ENCODE peak calls at places on chromosomes 13 and 19, in eight cellular contexts. One of them, this sample, is unnamed.
A peak's percentile ranks its signal among the peaks of the same experiment; 100 is the strongest.

GRCh38 chr19:27844261-27844660 is 1368.7 kb downstream of the UQCRFS1 start:
- DNase-seq in effector CD4-positive, alpha-beta T cell: no peak
- DNase-seq in AG10803: no peak
- DNase-seq in T-helper 1 cell: no peak
- DNase-seq in omental fat pad: no peak
- DNase-seq in CD4-positive, CD25-positive, alpha-beta regulatory T cell: no peak
- DNase-seq in heart right ventricle: no peak
- DNase-seq in activated naive CD4-positive, alpha-beta T cell treated with anti-CD3 and anti-CD28 coated beads, Interleukin-2, amount 50 U/mL, for 16 hours: no peak
- DNase-seq in this sample: no peak

GRCh38 chr19:6611441-6611852 is 20.5 kb upstream of the CD70 start:
- DNase-seq in CD4-positive, CD25-positive, alpha-beta regulatory T cell: no peak
- DNase-seq in heart right ventricle: no peak
- DNase-seq in activated naive CD4-positive, alpha-beta T cell treated with anti-CD3 and anti-CD28 coated beads, Interleukin-2, amount 50 U/mL, for 16 hours: no peak
- DNase-seq in omental fat pad: no peak
- DNase-seq in T-helper 1 cell: no peak
- DNase-seq in AG10803: peak; percentile 57
- DNase-seq in effector CD4-positive, alpha-beta T cell: no peak
- DNase-seq in this sample: peak; percentile 34

GRCh38 chr19:21084343-21084742 is 2.3 kb downstream of the ZNF714 start:
- DNase-seq in heart right ventricle: no peak
- DNase-seq in activated naive CD4-positive, alpha-beta T cell treated with anti-CD3 and anti-CD28 coated beads, Interleukin-2, amount 50 U/mL, for 16 hours: no peak
- DNase-seq in effector CD4-positive, alpha-beta T cell: no peak
- DNase-seq in CD4-positive, CD25-positive, alpha-beta regulatory T cell: peak; percentile 46
- DNase-seq in T-helper 1 cell: no peak
- DNase-seq in AG10803: peak; percentile 67
- DNase-seq in omental fat pad: no peak
- DNase-seq in this sample: peak; percentile 60

GRCh38 chr19:44002212-44002565 is 568 bp upstream of the ZNF230 start:
- DNase-seq in CD4-positive, CD25-positive, alpha-beta regulatory T cell: no peak
- DNase-seq in AG10803: no peak
- DNase-seq in activated naive CD4-positive, alpha-beta T cell treated with anti-CD3 and anti-CD28 coated beads, Interleukin-2, amount 50 U/mL, for 16 hours: no peak
- DNase-seq in heart right ventricle: no peak
- DNase-seq in effector CD4-positive, alpha-beta T cell: no peak
- DNase-seq in T-helper 1 cell: no peak
- DNase-seq in omental fat pad: no peak
- DNase-seq in this sample: no peak

GRCh38 chr13:47027797-47028437 is 131.1 kb upstream of the HTR2A start:
- DNase-seq in effector CD4-positive, alpha-beta T cell: no peak
- DNase-seq in omental fat pad: no peak
- DNase-seq in heart right ventricle: no peak
- DNase-seq in T-helper 1 cell: no peak
- DNase-seq in CD4-positive, CD25-positive, alpha-beta regulatory T cell: no peak
- DNase-seq in AG10803: no peak
- DNase-seq in activated naive CD4-positive, alpha-beta T cell treated with anti-CD3 and anti-CD28 coated beads, Interleukin-2, amount 50 U/mL, for 16 hours: no peak
- DNase-seq in this sample: no peak

GRCh38 chr13:96963786-96964475 is 30.3 kb downstream of the OXGR1 start:
- DNase-seq in heart right ventricle: no peak
- DNase-seq in AG10803: no peak
- DNase-seq in T-helper 1 cell: no peak
- DNase-seq in effector CD4-positive, alpha-beta T cell: no peak
- DNase-seq in omental fat pad: no peak
- DNase-seq in CD4-positive, CD25-positive, alpha-beta regulatory T cell: no peak
- DNase-seq in activated naive CD4-positive, alpha-beta T cell treated with anti-CD3 and anti-CD28 coated beads, Interleukin-2, amount 50 U/mL, for 16 hours: no peak
- DNase-seq in this sample: peak; percentile 48

GRCh38 chr19:40920300-40921004 is 38.4 kb upstream of the CYP2A7 start:
- DNase-seq in omental fat pad: no peak
- DNase-seq in AG10803: no peak
- DNase-seq in effector CD4-positive, alpha-beta T cell: no peak
- DNase-seq in CD4-positive, CD25-positive, alpha-beta regulatory T cell: no peak
- DNase-seq in heart right ventricle: no peak
- DNase-seq in activated naive CD4-positive, alpha-beta T cell treated with anti-CD3 and anti-CD28 coated beads, Interleukin-2, amount 50 U/mL, for 16 hours: no peak
- DNase-seq in T-helper 1 cell: no peak
- DNase-seq in this sample: no peak

GRCh38 chr19:15432018-15432494 is 13.3 kb upstream of the AKAP8L start:
- DNase-seq in activated naive CD4-positive, alpha-beta T cell treated with anti-CD3 and anti-CD28 coated beads, Interleukin-2, amount 50 U/mL, for 16 hours: peak; percentile 37
- DNase-seq in T-helper 1 cell: no peak
- DNase-seq in omental fat pad: no peak
- DNase-seq in AG10803: no peak
- DNase-seq in CD4-positive, CD25-positive, alpha-beta regulatory T cell: no peak
- DNase-seq in effector CD4-positive, alpha-beta T cell: no peak
- DNase-seq in heart right ventricle: no peak
- DNase-seq in this sample: no peak

GRCh38 chr13:98571955-98572662 is 4.8 kb downstream of the STK24 start:
- DNase-seq in omental fat pad: no peak
- DNase-seq in CD4-positive, CD25-positive, alpha-beta regulatory T cell: peak; percentile 36
- DNase-seq in activated naive CD4-positive, alpha-beta T cell treated with anti-CD3 and anti-CD28 coated beads, Interleukin-2, amount 50 U/mL, for 16 hours: peak; percentile 26
- DNase-seq in AG10803: peak; percentile 87
- DNase-seq in heart right ventricle: no peak
- DNase-seq in effector CD4-positive, alpha-beta T cell: no peak
- DNase-seq in T-helper 1 cell: no peak
- DNase-seq in this sample: peak; percentile 54

GRCh38 chr13:37026778-37027177 is 26.2 kb downstream of the EXOSC8 start:
- DNase-seq in T-helper 1 cell: no peak
- DNase-seq in activated naive CD4-positive, alpha-beta T cell treated with anti-CD3 and anti-CD28 coated beads, Interleukin-2, amount 50 U/mL, for 16 hours: no peak
- DNase-seq in effector CD4-positive, alpha-beta T cell: no peak
- DNase-seq in heart right ventricle: no peak
- DNase-seq in AG10803: no peak
- DNase-seq in CD4-positive, CD25-positive, alpha-beta regulatory T cell: no peak
- DNase-seq in omental fat pad: no peak
- DNase-seq in this sample: no peak

GRCh38 chr19:7434391-7434790 is 54.4 kb downstream of the PEX11G start:
- DNase-seq in omental fat pad: no peak
- DNase-seq in T-helper 1 cell: no peak
- DNase-seq in effector CD4-positive, alpha-beta T cell: no peak
- DNase-seq in AG10803: no peak
- DNase-seq in CD4-positive, CD25-positive, alpha-beta regulatory T cell: no peak
- DNase-seq in activated naive CD4-positive, alpha-beta T cell treated with anti-CD3 and anti-CD28 coated beads, Interleukin-2, amount 50 U/mL, for 16 hours: no peak
- DNase-seq in heart right ventricle: no peak
- DNase-seq in this sample: no peak

GRCh38 chr19:36687214-36688056 is at the start of gene ZNF567:
- DNase-seq in AG10803: peak; percentile 92
- DNase-seq in effector CD4-positive, alpha-beta T cell: peak; percentile 97
- DNase-seq in CD4-positive, CD25-positive, alpha-beta regulatory T cell: peak; percentile 98
- DNase-seq in T-helper 1 cell: peak; percentile 97
- DNase-seq in heart right ventricle: peak; percentile 98
- DNase-seq in activated naive CD4-positive, alpha-beta T cell treated with anti-CD3 and anti-CD28 coated beads, Interleukin-2, amount 50 U/mL, for 16 hours: peak; percentile 98
- DNase-seq in omental fat pad: peak; percentile 96
- DNase-seq in this sample: peak; percentile 99

GRCh38 chr13:29702912-29703351 is 107.4 kb upstream of the SLC7A1 start:
- DNase-seq in activated naive CD4-positive, alpha-beta T cell treated with anti-CD3 and anti-CD28 coated beads, Interleukin-2, amount 50 U/mL, for 16 hours: no peak
- DNase-seq in AG10803: peak; percentile 93
- DNase-seq in omental fat pad: no peak
- DNase-seq in heart right ventricle: peak; percentile 39
- DNase-seq in effector CD4-positive, alpha-beta T cell: no peak
- DNase-seq in CD4-positive, CD25-positive, alpha-beta regulatory T cell: no peak
- DNase-seq in T-helper 1 cell: no peak
- DNase-seq in this sample: peak; percentile 91

This sample was measured in MCF 10A.